ENCODE peak calls at places on chromosomes 2 and 18, in seven cellular contexts. One of them, this sample, is unnamed.

GRCh38 chr2:201664334-201664733 is 21.0 kb upstream of the TMEM237 start:
- DNase-seq in DMS153: no peak
- DNase-seq in activated CD8-positive, alpha-beta memory T cell treated with anti-CD3 and anti-CD28 coated beads, Interleukin-2, amount 10 ng/mL, durations not matched to agents 7 days and 5 days: no peak
- DNase-seq in NCI-H774: no peak
- DNase-seq in HT-29: no peak
- DNase-seq in astrocyte of the cerebellum: no peak
- DNase-seq in iris pigment epithelial cell: no peak
- DNase-seq in this sample: no peak

GRCh38 chr2:222424729-222425671 is 657 bp downstream of the SGPP2 start:
- DNase-seq in astrocyte of the cerebellum: no peak
- DNase-seq in NCI-H774: peak
- DNase-seq in activated CD8-positive, alpha-beta memory T cell treated with anti-CD3 and anti-CD28 coated beads, Interleukin-2, amount 10 ng/mL, durations not matched to agents 7 days and 5 days: no peak
- DNase-seq in iris pigment epithelial cell: no peak
- DNase-seq in DMS153: no peak
- DNase-seq in HT-29: peak
- DNase-seq in this sample: no peak

GRCh38 chr2:201644001-201644400 is 698 bp upstream of the TMEM237 start:
- DNase-seq in iris pigment epithelial cell: peak
- DNase-seq in NCI-H774: no peak
- DNase-seq in HT-29: no peak
- DNase-seq in activated CD8-positive, alpha-beta memory T cell treated with anti-CD3 and anti-CD28 coated beads, Interleukin-2, amount 10 ng/mL, durations not matched to agents 7 days and 5 days: no peak
- DNase-seq in astrocyte of the cerebellum: no peak
- DNase-seq in DMS153: no peak
- DNase-seq in this sample: no peak

GRCh38 chr18:2036136-2036535 is 535.2 kb downstream of the METTL4 start:
- DNase-seq in iris pigment epithelial cell: peak
- DNase-seq in DMS153: no peak
- DNase-seq in activated CD8-positive, alpha-beta memory T cell treated with anti-CD3 and anti-CD28 coated beads, Interleukin-2, amount 10 ng/mL, durations not matched to agents 7 days and 5 days: no peak
- DNase-seq in astrocyte of the cerebellum: no peak
- DNase-seq in NCI-H774: no peak
- DNase-seq in HT-29: no peak
- DNase-seq in this sample: no peak

GRCh38 chr2:143429932-143430331 is 300.7 kb downstream of the ARHGAP15 start:
- DNase-seq in iris pigment epithelial cell: peak
- DNase-seq in NCI-H774: no peak
- DNase-seq in DMS153: no peak
- DNase-seq in HT-29: no peak
- DNase-seq in activated CD8-positive, alpha-beta memory T cell treated with anti-CD3 and anti-CD28 coated beads, Interleukin-2, amount 10 ng/mL, durations not matched to agents 7 days and 5 days: no peak
- DNase-seq in astrocyte of the cerebellum: peak
- DNase-seq in this sample: no peak

GRCh38 chr2:70403267-70404053 is 101.6 kb upstream of the FAM136A start:
- DNase-seq in iris pigment epithelial cell: no peak
- DNase-seq in astrocyte of the cerebellum: no peak
- DNase-seq in NCI-H774: no peak
- DNase-seq in HT-29: peak
- DNase-seq in activated CD8-positive, alpha-beta memory T cell treated with anti-CD3 and anti-CD28 coated beads, Interleukin-2, amount 10 ng/mL, durations not matched to agents 7 days and 5 days: no peak
- DNase-seq in DMS153: peak
- DNase-seq in this sample: no peak

GRCh38 chr2:239882335-239882734 is 142.8 kb downstream of the NDUFA10 start:
- DNase-seq in iris pigment epithelial cell: peak
- DNase-seq in DMS153: no peak
- DNase-seq in NCI-H774: no peak
- DNase-seq in astrocyte of the cerebellum: no peak
- DNase-seq in HT-29: peak
- DNase-seq in activated CD8-positive, alpha-beta memory T cell treated with anti-CD3 and anti-CD28 coated beads, Interleukin-2, amount 10 ng/mL, durations not matched to agents 7 days and 5 days: peak
- DNase-seq in this sample: no peak

GRCh38 chr2:205726506-205726905 is 44.2 kb downstream of the NRP2 start:
- DNase-seq in DMS153: no peak
- DNase-seq in astrocyte of the cerebellum: no peak
- DNase-seq in activated CD8-positive, alpha-beta memory T cell treated with anti-CD3 and anti-CD28 coated beads, Interleukin-2, amount 10 ng/mL, durations not matched to agents 7 days and 5 days: no peak
- DNase-seq in iris pigment epithelial cell: no peak
- DNase-seq in NCI-H774: no peak
- DNase-seq in HT-29: no peak
- DNase-seq in this sample: no peak

GRCh38 chr2:50401772-50402653 is 629.9 kb downstream of the NRXN1 start:
- DNase-seq in DMS153: no peak
- DNase-seq in NCI-H774: no peak
- DNase-seq in activated CD8-positive, alpha-beta memory T cell treated with anti-CD3 and anti-CD28 coated beads, Interleukin-2, amount 10 ng/mL, durations not matched to agents 7 days and 5 days: peak
- DNase-seq in iris pigment epithelial cell: peak
- DNase-seq in astrocyte of the cerebellum: peak
- DNase-seq in HT-29: peak
- DNase-seq in this sample: peak

GRCh38 chr2:96882230-96882629 is 12.3 kb upstream of the SEMA4C start:
- DNase-seq in NCI-H774: no peak
- DNase-seq in astrocyte of the cerebellum: no peak
- DNase-seq in iris pigment epithelial cell: no peak
- DNase-seq in DMS153: no peak
- DNase-seq in activated CD8-positive, alpha-beta memory T cell treated with anti-CD3 and anti-CD28 coated beads, Interleukin-2, amount 10 ng/mL, durations not matched to agents 7 days and 5 days: no peak
- DNase-seq in HT-29: no peak
- DNase-seq in this sample: no peak

GRCh38 chr18:51135361-51135760 is 62.1 kb downstream of the MEX3C start:
- DNase-seq in iris pigment epithelial cell: peak
- DNase-seq in DMS153: no peak
- DNase-seq in HT-29: no peak
- DNase-seq in astrocyte of the cerebellum: no peak
- DNase-seq in activated CD8-positive, alpha-beta memory T cell treated with anti-CD3 and anti-CD28 coated beads, Interleukin-2, amount 10 ng/mL, durations not matched to agents 7 days and 5 days: no peak
- DNase-seq in NCI-H774: no peak
- DNase-seq in this sample: no peak

GRCh38 chr2:28414583-28414982 is 21.9 kb downstream of the FOSL2 start:
- DNase-seq in activated CD8-positive, alpha-beta memory T cell treated with anti-CD3 and anti-CD28 coated beads, Interleukin-2, amount 10 ng/mL, durations not matched to agents 7 days and 5 days: no peak
- DNase-seq in NCI-H774: no peak
- DNase-seq in DMS153: no peak
- DNase-seq in HT-29: no peak
- DNase-seq in iris pigment epithelial cell: no peak
- DNase-seq in astrocyte of the cerebellum: no peak
- DNase-seq in this sample: no peak

GRCh38 chr2:240458044-240458899 is 22.8 kb downstream of the GPC1 start:
- DNase-seq in HT-29: no peak
- DNase-seq in iris pigment epithelial cell: no peak
- DNase-seq in NCI-H774: no peak
- DNase-seq in activated CD8-positive, alpha-beta memory T cell treated with anti-CD3 and anti-CD28 coated beads, Interleukin-2, amount 10 ng/mL, durations not matched to agents 7 days and 5 days: no peak
- DNase-seq in astrocyte of the cerebellum: no peak
- DNase-seq in DMS153: no peak
- DNase-seq in this sample: no peak

GRCh38 chr18:45658756-45659155 is 43.5 kb downstream of the SLC14A2 start:
- DNase-seq in activated CD8-positive, alpha-beta memory T cell treated with anti-CD3 and anti-CD28 coated beads, Interleukin-2, amount 10 ng/mL, durations not matched to agents 7 days and 5 days: no peak
- DNase-seq in NCI-H774: no peak
- DNase-seq in DMS153: no peak
- DNase-seq in HT-29: no peak
- DNase-seq in iris pigment epithelial cell: peak
- DNase-seq in astrocyte of the cerebellum: no peak
- DNase-seq in this sample: no peak

GRCh38 chr2:11675423-11676112 is 5.6 kb upstream of the NTSR2 start:
- DNase-seq in iris pigment epithelial cell: no peak
- DNase-seq in DMS153: no peak
- DNase-seq in astrocyte of the cerebellum: no peak
- DNase-seq in activated CD8-positive, alpha-beta memory T cell treated with anti-CD3 and anti-CD28 coated beads, Interleukin-2, amount 10 ng/mL, durations not matched to agents 7 days and 5 days: no peak
- DNase-seq in HT-29: no peak
- DNase-seq in NCI-H774: no peak
- DNase-seq in this sample: no peak

GRCh38 chr2:236240228-236240990 is 23.8 kb downstream of the ASB18 start:
- DNase-seq in HT-29: no peak
- DNase-seq in DMS153: no peak
- DNase-seq in iris pigment epithelial cell: no peak
- DNase-seq in NCI-H774: no peak
- DNase-seq in activated CD8-positive, alpha-beta memory T cell treated with anti-CD3 and anti-CD28 coated beads, Interleukin-2, amount 10 ng/mL, durations not matched to agents 7 days and 5 days: no peak
- DNase-seq in astrocyte of the cerebellum: peak
- DNase-seq in this sample: peak

GRCh38 chr2:165868211-165868610 is 74.2 kb upstream of the GALNT3 start:
- DNase-seq in NCI-H774: no peak
- DNase-seq in activated CD8-positive, alpha-beta memory T cell treated with anti-CD3 and anti-CD28 coated beads, Interleukin-2, amount 10 ng/mL, durations not matched to agents 7 days and 5 days: no peak
- DNase-seq in HT-29: no peak
- DNase-seq in astrocyte of the cerebellum: peak
- DNase-seq in iris pigment epithelial cell: peak
- DNase-seq in DMS153: no peak
- DNase-seq in this sample: no peak

GRCh38 chr2:124267821-124268220 is 242.7 kb downstream of the CNTNAP5 start:
- DNase-seq in activated CD8-positive, alpha-beta memory T cell treated with anti-CD3 and anti-CD28 coated beads, Interleukin-2, amount 10 ng/mL, durations not matched to agents 7 days and 5 days: no peak
- DNase-seq in astrocyte of the cerebellum: no peak
- DNase-seq in iris pigment epithelial cell: no peak
- DNase-seq in HT-29: no peak
- DNase-seq in DMS153: no peak
- DNase-seq in NCI-H774: no peak
- DNase-seq in this sample: no peak

GRCh38 chr18:51250458-51251024 is 53.1 kb upstream of the MEX3C start:
- DNase-seq in iris pigment epithelial cell: no peak
- DNase-seq in activated CD8-positive, alpha-beta memory T cell treated with anti-CD3 and anti-CD28 coated beads, Interleukin-2, amount 10 ng/mL, durations not matched to agents 7 days and 5 days: no peak
- DNase-seq in DMS153: no peak
- DNase-seq in astrocyte of the cerebellum: no peak
- DNase-seq in HT-29: no peak
- DNase-seq in NCI-H774: no peak
- DNase-seq in this sample: no peak

GRCh38 chr2:227439214-227439613 is 32.7 kb upstream of the AGFG1 start:
- DNase-seq in NCI-H774: no peak
- DNase-seq in DMS153: no peak
- DNase-seq in activated CD8-positive, alpha-beta memory T cell treated with anti-CD3 and anti-CD28 coated beads, Interleukin-2, amount 10 ng/mL, durations not matched to agents 7 days and 5 days: no peak
- DNase-seq in HT-29: no peak
- DNase-seq in iris pigment epithelial cell: no peak
- DNase-seq in astrocyte of the cerebellum: no peak
- DNase-seq in this sample: no peak

GRCh38 chr18:27843783-27844415 is 333.0 kb downstream of the CDH2 start:
- DNase-seq in astrocyte of the cerebellum: peak
- DNase-seq in HT-29: no peak
- DNase-seq in NCI-H774: no peak
- DNase-seq in activated CD8-positive, alpha-beta memory T cell treated with anti-CD3 and anti-CD28 coated beads, Interleukin-2, amount 10 ng/mL, durations not matched to agents 7 days and 5 days: no peak
- DNase-seq in iris pigment epithelial cell: peak
- DNase-seq in DMS153: no peak
- DNase-seq in this sample: no peak

GRCh38 chr2:18110222-18110621 is 231.8 kb downstream of the KCNS3 start:
- DNase-seq in astrocyte of the cerebellum: no peak
- DNase-seq in NCI-H774: no peak
- DNase-seq in iris pigment epithelial cell: no peak
- DNase-seq in DMS153: no peak
- DNase-seq in activated CD8-positive, alpha-beta memory T cell treated with anti-CD3 and anti-CD28 coated beads, Interleukin-2, amount 10 ng/mL, durations not matched to agents 7 days and 5 days: no peak
- DNase-seq in HT-29: no peak
- DNase-seq in this sample: no peak

GRCh38 chr18:2222270-2223185 is 348.8 kb downstream of the METTL4 start:
- DNase-seq in astrocyte of the cerebellum: no peak
- DNase-seq in HT-29: peak
- DNase-seq in NCI-H774: no peak
- DNase-seq in DMS153: peak
- DNase-seq in iris pigment epithelial cell: peak
- DNase-seq in activated CD8-positive, alpha-beta memory T cell treated with anti-CD3 and anti-CD28 coated beads, Interleukin-2, amount 10 ng/mL, durations not matched to agents 7 days and 5 days: no peak
- DNase-seq in this sample: no peak

GRCh38 chr2:45839388-45840251 is 188.1 kb downstream of the PRKCE start:
- DNase-seq in HT-29: no peak
- DNase-seq in iris pigment epithelial cell: no peak
- DNase-seq in activated CD8-positive, alpha-beta memory T cell treated with anti-CD3 and anti-CD28 coated beads, Interleukin-2, amount 10 ng/mL, durations not matched to agents 7 days and 5 days: no peak
- DNase-seq in NCI-H774: peak
- DNase-seq in DMS153: no peak
- DNase-seq in astrocyte of the cerebellum: no peak
- DNase-seq in this sample: no peak

GRCh38 chr2:46167924-46168323 is 129.3 kb upstream of the EPAS1 start:
- DNase-seq in DMS153: no peak
- DNase-seq in HT-29: no peak
- DNase-seq in NCI-H774: no peak
- DNase-seq in iris pigment epithelial cell: no peak
- DNase-seq in activated CD8-positive, alpha-beta memory T cell treated with anti-CD3 and anti-CD28 coated beads, Interleukin-2, amount 10 ng/mL, durations not matched to agents 7 days and 5 days: no peak
- DNase-seq in astrocyte of the cerebellum: no peak
- DNase-seq in this sample: no peak

GRCh38 chr18:78623142-78623541 is 356.5 kb upstream of the SALL3 start:
- DNase-seq in astrocyte of the cerebellum: no peak
- DNase-seq in NCI-H774: no peak
- DNase-seq in iris pigment epithelial cell: no peak
- DNase-seq in HT-29: no peak
- DNase-seq in DMS153: no peak
- DNase-seq in activated CD8-positive, alpha-beta memory T cell treated with anti-CD3 and anti-CD28 coated beads, Interleukin-2, amount 10 ng/mL, durations not matched to agents 7 days and 5 days: no peak
- DNase-seq in this sample: no peak

GRCh38 chr18:51006948-51007786 is 22.8 kb upstream of the SMAD4 start:
- DNase-seq in HT-29: no peak
- DNase-seq in astrocyte of the cerebellum: no peak
- DNase-seq in DMS153: no peak
- DNase-seq in NCI-H774: no peak
- DNase-seq in iris pigment epithelial cell: no peak
- DNase-seq in activated CD8-positive, alpha-beta memory T cell treated with anti-CD3 and anti-CD28 coated beads, Interleukin-2, amount 10 ng/mL, durations not matched to agents 7 days and 5 days: no peak
- DNase-seq in this sample: no peak

GRCh38 chr2:64866797-64867196 is 122.4 kb upstream of the SLC1A4 start:
- DNase-seq in NCI-H774: no peak
- DNase-seq in astrocyte of the cerebellum: peak
- DNase-seq in activated CD8-positive, alpha-beta memory T cell treated with anti-CD3 and anti-CD28 coated beads, Interleukin-2, amount 10 ng/mL, durations not matched to agents 7 days and 5 days: no peak
- DNase-seq in iris pigment epithelial cell: peak
- DNase-seq in DMS153: no peak
- DNase-seq in HT-29: peak
- DNase-seq in this sample: peak

GRCh38 chr2:240705204-240705781 is 13.6 kb downstream of the AQP12A start:
- DNase-seq in NCI-H774: no peak
- DNase-seq in DMS153: no peak
- DNase-seq in iris pigment epithelial cell: no peak
- DNase-seq in astrocyte of the cerebellum: no peak
- DNase-seq in activated CD8-positive, alpha-beta memory T cell treated with anti-CD3 and anti-CD28 coated beads, Interleukin-2, amount 10 ng/mL, durations not matched to agents 7 days and 5 days: peak
- DNase-seq in HT-29: no peak
- DNase-seq in this sample: no peak

GRCh38 chr2:230734247-230735175 is 21.9 kb downstream of the CAB39 start:
- DNase-seq in astrocyte of the cerebellum: no peak
- DNase-seq in HT-29: peak
- DNase-seq in activated CD8-positive, alpha-beta memory T cell treated with anti-CD3 and anti-CD28 coated beads, Interleukin-2, amount 10 ng/mL, durations not matched to agents 7 days and 5 days: no peak
- DNase-seq in NCI-H774: no peak
- DNase-seq in iris pigment epithelial cell: no peak
- DNase-seq in DMS153: no peak
- DNase-seq in this sample: no peak

GRCh38 chr2:164597988-164598387 is 23.3 kb downstream of the GRB14 start:
- DNase-seq in HT-29: peak
- DNase-seq in astrocyte of the cerebellum: no peak
- DNase-seq in DMS153: no peak
- DNase-seq in activated CD8-positive, alpha-beta memory T cell treated with anti-CD3 and anti-CD28 coated beads, Interleukin-2, amount 10 ng/mL, durations not matched to agents 7 days and 5 days: no peak
- DNase-seq in NCI-H774: no peak
- DNase-seq in iris pigment epithelial cell: no peak
- DNase-seq in this sample: no peak

This sample was measured in substantia nigra.